ENCODE peak calls at places on chromosome 18, in six cellular contexts. O is T-helper 2 cell, F is left lobe of liver, I is endodermal cell, R is fibroblast of the aortic adventitia, B is A172. C is an unnamed sample.

GRCh38 chr18:12659904-12660605 is 2.1 kb upstream of the SPIRE1 start:
- DNase-seq in O (no peak), F (no peak), I (peak; percentile 71), R (peak; percentile 83), B (peak; percentile 79), C (peak; percentile 44)

GRCh38 chr18:12005542-12006487 is 24.5 kb downstream of the IMPA2 start:
- DNase-seq in O (no peak), F (no peak), I (no peak), R (peak; percentile 27), B (peak; percentile 7), C (peak; percentile 47)

GRCh38 chr18:51051105-51051712 is 21.2 kb downstream of the SMAD4 start:
- DNase-seq in O (no peak), F (no peak), I (no peak), R (peak; percentile 74), B (peak; percentile 20), C (peak; percentile 19)

GRCh38 chr18:44796505-44797198 is 116.0 kb downstream of the SETBP1 start:
- DNase-seq in O (no peak), F (no peak), I (no peak), R (no peak), B (no peak), C (no peak)

GRCh38 chr18:77208969-77209368 is 40.7 kb upstream of the GALR1 start:
- DNase-seq in O (no peak), F (no peak), I (no peak), R (peak; percentile 57), B (peak; percentile 78), C (peak; percentile 87)

GRCh38 chr18:31513189-31513907 is 15.4 kb downstream of the DSG2 start:
- DNase-seq in O (no peak), F (no peak), I (peak; percentile 59), R (peak; percentile 11), B (peak; percentile 95), C (peak; percentile 86)

GRCh38 chr18:389658-390357 is 110.7 kb downstream of the COLEC12 start:
- DNase-seq in O (no peak), F (no peak), I (peak; percentile 61), R (peak; percentile 47), B (no peak), C (no peak)

GRCh38 chr18:64659186-64659585 is 510.3 kb upstream of the LINC00305 start:
- DNase-seq in O (no peak), F (no peak), I (no peak), R (no peak), B (no peak), C (no peak)

GRCh38 chr18:39591647-39592046 is 2026.0 kb upstream of the CELF4 start:
- DNase-seq in O (no peak), F (no peak), I (peak; percentile 69), R (no peak), B (no peak), C (no peak)

GRCh38 chr18:64037812-64038414 is 68.0 kb downstream of the SERPINB8 start:
- DNase-seq in O (no peak), F (no peak), I (no peak), R (peak; percentile 20), B (peak; percentile 14), C (peak; percentile 21)

GRCh38 chr18:45628979-45629958 is 14.0 kb downstream of the SLC14A2 start:
- DNase-seq in O (no peak), F (no peak), I (peak; percentile 41), R (peak; percentile 50), B (no peak), C (no peak)

GRCh38 chr18:52326001-52326400 is 14.0 kb upstream of the DCC start:
- DNase-seq in O (no peak), F (no peak), I (no peak), R (no peak), B (peak; percentile 10), C (no peak)

GRCh38 chr18:9356969-9357368 is 22.4 kb downstream of the TWSG1 start:
- DNase-seq in O (no peak), F (no peak), I (no peak), R (no peak), B (no peak), C (no peak)

GRCh38 chr18:26293982-26294381 is 67.7 kb downstream of the TAF4B start:
- DNase-seq in O (no peak), F (no peak), I (no peak), R (no peak), B (no peak), C (no peak)

GRCh38 chr18:70245941-70246537 is 40.6 kb upstream of the RTTN start:
- DNase-seq in O (no peak), F (no peak), I (no peak), R (peak; percentile 54), B (no peak), C (no peak)

GRCh38 chr18:62954341-62954740 is 239.0 kb downstream of the PHLPP1 start:
- DNase-seq in O (no peak), F (no peak), I (no peak), R (peak; percentile 23), B (no peak), C (no peak)

GRCh38 chr18:7094432-7094831 is 23.2 kb downstream of the LAMA1 start:
- DNase-seq in O (no peak), F (no peak), I (no peak), R (no peak), B (no peak), C (no peak)

GRCh38 chr18:3595282-3596273 is 145.6 kb downstream of the TGIF1 start:
- DNase-seq in O (no peak), F (peak; percentile 52), I (peak; percentile 61), R (peak; percentile 98), B (peak; percentile 94), C (peak; percentile 96)

GRCh38 chr18:8876887-8877286 is 171.5 kb downstream of the MTCL1 start:
- DNase-seq in O (no peak), F (no peak), I (no peak), R (no peak), B (no peak), C (no peak)

GRCh38 chr18:26429535-26429934 is 118.8 kb downstream of the KCTD1 start:
- DNase-seq in O (no peak), F (no peak), I (no peak), R (peak; percentile 73), B (peak; percentile 79), C (peak; percentile 54)

GRCh38 chr18:40821596-40822243 is 1133.3 kb upstream of the PIK3C3 start:
- DNase-seq in O (no peak), F (no peak), I (peak; percentile 57), R (no peak), B (no peak), C (no peak)

GRCh38 chr18:35178260-35178659 is 62.6 kb upstream of the ZNF397 start:
- DNase-seq in O (no peak), F (no peak), I (no peak), R (peak; percentile 55), B (peak; percentile 91), C (peak; percentile 64)

GRCh38 chr18:9366126-9366714 is 31.6 kb downstream of the TWSG1 start:
- DNase-seq in O (no peak), F (no peak), I (peak; percentile 87), R (peak; percentile 52), B (no peak), C (peak; percentile 4)

GRCh38 chr18:58231930-58232329 is 187.9 kb downstream of the NEDD4L start:
- DNase-seq in O (no peak), F (no peak), I (no peak), R (no peak), B (no peak), C (no peak)